ENCODE peak calls at places on chromosomes 4 and X, in four cellular contexts. One of them, this sample, is unnamed.

GRCh38 chrX:41045960-41046567 is 39.2 kb upstream of the USP9X start:
- DNase-seq in HCT116: no peak
- DNase-seq in HepG2: no peak
- DNase-seq in SK-N-SH: no peak
- DNase-seq in this sample: no peak

GRCh38 chr4:186714006-186714675 is 9.5 kb downstream of the FAT1 start:
- DNase-seq in SK-N-SH: no peak
- DNase-seq in HCT116: no peak
- DNase-seq in HepG2: no peak
- DNase-seq in this sample: no peak

GRCh38 chr4:160110891-160111290 is 1008.0 kb downstream of the RAPGEF2 start:
- DNase-seq in HepG2: no peak
- DNase-seq in HCT116: no peak
- DNase-seq in SK-N-SH: peak; percentile 2
- DNase-seq in this sample: no peak

GRCh38 chr4:165398570-165398969 is 19.8 kb downstream of the CPE start:
- DNase-seq in SK-N-SH: peak; percentile 59
- DNase-seq in HCT116: peak; percentile 50
- DNase-seq in HepG2: no peak
- DNase-seq in this sample: no peak

GRCh38 chr4:3880595-3881120 is 114.5 kb downstream of the ADRA2C start:
- DNase-seq in SK-N-SH: peak; percentile 89
- DNase-seq in HepG2: peak; percentile 56
- DNase-seq in HCT116: peak; percentile 35
- DNase-seq in this sample: peak; percentile 72

GRCh38 chrX:5646818-5647217 is 581.8 kb downstream of the NLGN4X start:
- DNase-seq in HepG2: no peak
- DNase-seq in HCT116: no peak
- DNase-seq in SK-N-SH: no peak
- DNase-seq in this sample: no peak

GRCh38 chr4:111066447-111066846 is 443.6 kb upstream of the PITX2 start:
- DNase-seq in SK-N-SH: no peak
- DNase-seq in HCT116: no peak
- DNase-seq in HepG2: no peak
- DNase-seq in this sample: no peak

GRCh38 chr4:165991325-165992180 is 118.5 kb downstream of the TLL1 start:
- DNase-seq in HCT116: no peak
- DNase-seq in HepG2: no peak
- DNase-seq in SK-N-SH: no peak
- DNase-seq in this sample: no peak

GRCh38 chr4:73018595-73018994 is 50.9 kb downstream of the COX18 start:
- DNase-seq in SK-N-SH: no peak
- DNase-seq in HCT116: no peak
- DNase-seq in HepG2: no peak
- DNase-seq in this sample: no peak

GRCh38 chrX:150258463-150259430 is 104.4 kb upstream of the MAMLD1 start:
- DNase-seq in HepG2: no peak
- DNase-seq in SK-N-SH: no peak
- DNase-seq in HCT116: no peak
- DNase-seq in this sample: no peak

GRCh38 chr4:28682872-28683271 is 1822.2 kb downstream of the STIM2 start:
- DNase-seq in HepG2: no peak
- DNase-seq in SK-N-SH: no peak
- DNase-seq in HCT116: no peak
- DNase-seq in this sample: no peak

GRCh38 chr4:55107054-55107453 is 18.3 kb downstream of the KDR start:
- DNase-seq in SK-N-SH: no peak
- DNase-seq in HCT116: no peak
- DNase-seq in HepG2: no peak
- DNase-seq in this sample: no peak

GRCh38 chr4:115664285-115664684 is 550.9 kb upstream of the NDST4 start:
- DNase-seq in HCT116: no peak
- DNase-seq in SK-N-SH: peak; percentile 34
- DNase-seq in HepG2: no peak
- DNase-seq in this sample: no peak

GRCh38 chr4:168614316-168615057 is 117.6 kb downstream of the PALLD start:
- DNase-seq in HepG2: no peak
- DNase-seq in HCT116: no peak
- DNase-seq in SK-N-SH: no peak
- DNase-seq in this sample: no peak

GRCh38 chr4:150476776-150477175 is 105.2 kb upstream of the MAB21L2 start:
- DNase-seq in HCT116: no peak
- DNase-seq in HepG2: no peak
- DNase-seq in SK-N-SH: no peak
- DNase-seq in this sample: no peak

GRCh38 chr4:74615411-74615810 is 170.5 kb downstream of the AREG start:
- DNase-seq in HepG2: no peak
- DNase-seq in SK-N-SH: no peak
- DNase-seq in HCT116: no peak
- DNase-seq in this sample: no peak

GRCh38 chr4:83329521-83330105 is 5.0 kb downstream of the HPSE start:
- DNase-seq in SK-N-SH: no peak
- DNase-seq in HepG2: no peak
- DNase-seq in HCT116: no peak
- DNase-seq in this sample: no peak

GRCh38 chr4:83323136-83323535 is 11.5 kb downstream of the HPSE start:
- DNase-seq in HepG2: peak; percentile 66
- DNase-seq in HCT116: no peak
- DNase-seq in SK-N-SH: no peak
- DNase-seq in this sample: no peak

GRCh38 chr4:83331959-83332358 is 2.7 kb downstream of the HPSE start:
- DNase-seq in HepG2: no peak
- DNase-seq in HCT116: no peak
- DNase-seq in SK-N-SH: no peak
- DNase-seq in this sample: no peak

GRCh38 chr4:83326546-83326945 is 8.1 kb downstream of the HPSE start:
- DNase-seq in HCT116: no peak
- DNase-seq in SK-N-SH: no peak
- DNase-seq in HepG2: no peak
- DNase-seq in this sample: no peak

DNA sequence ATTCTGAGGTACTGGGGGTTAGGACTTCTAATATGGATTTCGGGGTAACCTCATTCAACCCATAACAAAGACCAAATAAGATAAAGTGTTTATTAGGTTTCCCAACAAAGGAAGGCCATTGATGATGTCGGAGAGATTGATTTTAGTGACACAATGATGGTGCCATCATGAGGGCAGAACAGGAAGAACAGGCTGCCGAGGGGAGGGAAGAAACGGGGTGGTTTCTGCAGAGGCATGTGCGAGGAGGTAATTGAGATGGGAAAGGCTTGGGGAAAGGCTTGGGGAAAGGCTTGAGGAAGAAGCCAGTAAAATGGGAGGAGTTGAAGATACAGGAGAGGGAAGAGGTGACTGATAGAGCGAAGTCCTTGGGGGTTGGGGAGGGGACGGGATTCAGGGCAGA is 6.2 kb downstream of the HPSE start:
- DNase-seq in HCT116: no peak
- DNase-seq in SK-N-SH: no peak
- DNase-seq in HepG2: no peak
- DNase-seq in this sample: peak; percentile 21
- TF ChIP-seq ELF1 in HCT116: no peak
- TF ChIP-seq ELF1 in SK-N-SH: no peak
- TF ChIP-seq ELF1 in HepG2: no peak
- TF ChIP-seq ELF1 in this sample: no peak

GRCh38 chr4:47032405-47033106 is 1.2 kb downstream of the GABRB1 start:
- DNase-seq in SK-N-SH: peak; percentile 82
- DNase-seq in HCT116: no peak
- DNase-seq in HepG2: peak; percentile 37
- DNase-seq in this sample: peak; percentile 8

GRCh38 chr4:47031011-47031678 is at the start of gene GABRB1:
- DNase-seq in HepG2: no peak
- DNase-seq in SK-N-SH: peak; percentile 38
- DNase-seq in HCT116: no peak
- DNase-seq in this sample: peak; percentile 14

GRCh38 chr4:47031713-47032404 is 492 bp downstream of the GABRB1 start:
- DNase-seq in HCT116: no peak
- DNase-seq in SK-N-SH: peak; percentile 2
- DNase-seq in HepG2: no peak
- DNase-seq in this sample: no peak
- TF ChIP-seq ELF1 in HCT116: no peak
- TF ChIP-seq ELF1 in SK-N-SH: no peak
- TF ChIP-seq ELF1 in HepG2: no peak
- TF ChIP-seq ELF1 in this sample: no peak

GRCh38 chr4:76489799-76490176 is 54.8 kb downstream of the SHROOM3 start:
- DNase-seq in HepG2: no peak
- DNase-seq in SK-N-SH: no peak
- DNase-seq in HCT116: no peak
- DNase-seq in this sample: no peak
- TF ChIP-seq ELF1 in HepG2: no peak
- TF ChIP-seq ELF1 in SK-N-SH: no peak
- TF ChIP-seq ELF1 in HCT116: no peak
- TF ChIP-seq ELF1 in this sample: no peak

DNA sequence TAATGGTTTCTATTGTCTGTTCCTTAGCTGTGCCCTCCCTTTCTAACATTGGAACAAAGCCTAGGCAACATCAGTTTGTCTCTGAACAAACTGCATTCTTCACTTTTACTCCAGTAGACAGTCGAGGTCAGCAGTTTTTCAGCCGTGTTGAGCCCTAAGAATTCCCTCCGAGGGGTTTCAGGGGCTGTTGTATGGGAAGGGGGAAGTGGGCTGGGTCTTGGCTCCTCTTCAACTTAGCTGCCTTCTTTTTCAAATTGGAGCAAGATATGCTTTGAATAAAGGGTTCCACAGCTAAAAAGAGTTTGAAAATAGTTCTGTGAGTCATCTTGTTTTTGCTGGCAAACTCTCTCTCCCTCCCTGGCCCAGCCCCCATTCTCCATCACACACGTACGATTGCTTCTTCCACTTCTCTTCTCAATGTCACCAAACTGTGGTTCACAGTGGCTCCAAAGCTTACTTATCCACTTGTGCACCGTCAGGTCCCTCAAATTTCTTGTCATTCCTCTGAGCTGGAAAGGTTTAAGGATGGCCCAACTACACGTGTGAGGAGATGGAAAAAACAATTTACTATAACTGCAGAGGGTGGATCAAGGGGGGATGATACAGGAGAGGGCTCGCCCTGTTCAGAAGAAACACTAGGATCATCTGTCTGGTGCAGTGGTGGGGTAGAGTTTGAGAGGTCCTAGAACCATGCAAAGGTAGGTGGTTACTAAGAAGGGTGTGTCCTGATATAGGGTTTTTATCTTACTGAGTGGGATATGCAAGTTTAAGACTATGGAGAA is 9.2 kb upstream of the MAML3 start:
- DNase-seq in SK-N-SH: no peak
- DNase-seq in HCT116: no peak
- DNase-seq in HepG2: no peak
- DNase-seq in this sample: no peak
- TF ChIP-seq ELF1 in SK-N-SH: no peak
- TF ChIP-seq ELF1 in HCT116: no peak
- TF ChIP-seq ELF1 in HepG2: no peak
- TF ChIP-seq ELF1 in this sample: no peak

DNA sequence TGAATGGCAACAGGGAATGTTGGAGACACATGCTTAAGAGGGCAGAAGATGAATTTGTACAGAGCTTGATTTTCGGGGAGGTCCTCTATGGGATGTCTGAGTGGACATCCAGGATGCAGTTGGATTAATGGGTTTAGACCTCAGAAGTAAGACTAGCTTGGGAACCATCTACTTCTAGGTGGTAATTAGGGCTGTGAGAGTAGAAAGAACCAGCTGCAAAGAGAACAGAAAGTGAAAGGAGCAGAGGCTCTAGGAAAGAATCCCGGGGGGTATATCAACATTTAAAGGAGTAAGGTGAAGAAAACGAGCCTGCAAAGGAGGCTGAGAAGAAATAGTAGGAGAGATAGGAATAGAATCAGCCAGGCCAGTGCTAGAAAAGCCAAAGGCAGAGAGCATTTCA is 29.0 kb upstream of the NKRF start:
- DNase-seq in HepG2: no peak
- DNase-seq in SK-N-SH: no peak
- DNase-seq in HCT116: no peak
- DNase-seq in this sample: no peak
- TF ChIP-seq ELF1 in HepG2: no peak
- TF ChIP-seq ELF1 in SK-N-SH: no peak
- TF ChIP-seq ELF1 in HCT116: no peak
- TF ChIP-seq ELF1 in this sample: no peak

DNA sequence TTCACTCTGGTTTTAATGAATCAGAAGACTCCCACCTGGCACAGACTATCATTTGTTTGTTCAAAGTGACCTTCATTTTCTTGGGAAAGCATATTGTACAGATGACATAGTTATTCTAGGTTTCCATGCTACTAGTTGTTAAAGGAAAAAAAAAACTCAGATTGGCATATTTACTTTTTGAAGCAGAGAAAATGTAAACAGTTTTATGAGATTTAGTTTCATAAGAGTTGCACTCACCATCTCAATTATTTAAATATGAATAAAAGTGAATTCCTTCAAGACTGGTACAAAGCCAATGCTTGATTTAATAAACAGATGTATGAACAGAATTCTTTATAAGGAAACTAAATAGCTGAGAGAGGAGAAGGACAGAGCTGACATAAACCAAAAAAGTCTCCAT is 280.3 kb upstream of the UGT8 start:
- DNase-seq in HepG2: peak; percentile 23
- DNase-seq in SK-N-SH: no peak
- DNase-seq in HCT116: no peak
- DNase-seq in this sample: no peak
- TF ChIP-seq ELF1 in HepG2: no peak
- TF ChIP-seq ELF1 in SK-N-SH: no peak
- TF ChIP-seq ELF1 in HCT116: no peak
- TF ChIP-seq ELF1 in this sample: no peak

GRCh38 chr4:2285665-2286381 is 23.9 kb upstream of the MXD4 start:
- DNase-seq in SK-N-SH: no peak
- DNase-seq in HCT116: no peak
- DNase-seq in HepG2: no peak
- DNase-seq in this sample: no peak

GRCh38 chr4:2288051-2288541 is 26.2 kb upstream of the MXD4 start:
- DNase-seq in HCT116: no peak
- DNase-seq in HepG2: no peak
- DNase-seq in SK-N-SH: no peak
- DNase-seq in this sample: no peak

GRCh38 chr4:2289311-2289954 is 27.5 kb upstream of the MXD4 start:
- DNase-seq in HCT116: no peak
- DNase-seq in SK-N-SH: no peak
- DNase-seq in HepG2: no peak
- DNase-seq in this sample: no peak

GRCh38 chr4:2286904-2287593 is 25.1 kb upstream of the MXD4 start:
- DNase-seq in SK-N-SH: no peak
- DNase-seq in HepG2: no peak
- DNase-seq in HCT116: no peak
- DNase-seq in this sample: no peak

GRCh38 chr4:2287594-2287915 is 25.6 kb upstream of the MXD4 start:
- DNase-seq in SK-N-SH: no peak
- DNase-seq in HepG2: no peak
- DNase-seq in HCT116: no peak
- DNase-seq in this sample: no peak
- TF ChIP-seq ELF1 in SK-N-SH: no peak
- TF ChIP-seq ELF1 in HepG2: no peak
- TF ChIP-seq ELF1 in HCT116: no peak
- TF ChIP-seq ELF1 in this sample: no peak

DNA sequence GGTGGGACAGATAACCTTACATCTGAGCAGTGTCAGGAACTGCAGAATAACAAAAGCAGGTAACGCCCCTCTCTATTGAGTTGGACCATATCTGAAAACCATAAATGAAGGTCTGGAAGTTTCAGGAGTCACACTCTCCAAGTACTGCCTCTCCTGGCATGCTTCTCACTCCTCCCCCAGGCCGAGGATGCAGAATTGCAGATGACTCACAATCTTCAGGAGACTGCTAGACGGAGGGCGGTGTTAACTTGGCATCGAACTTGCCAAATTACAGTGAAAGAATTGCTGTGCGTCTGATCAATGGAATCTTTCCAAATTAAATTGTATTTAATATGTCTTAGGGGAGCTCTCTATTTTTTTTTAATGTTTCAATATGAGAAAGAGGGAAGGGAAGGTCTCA is 67.1 kb upstream of the TRIM2 start:
- DNase-seq in HepG2: no peak
- DNase-seq in HCT116: no peak
- DNase-seq in SK-N-SH: no peak
- DNase-seq in this sample: peak; percentile 11
- TF ChIP-seq ELF1 in HepG2: no peak
- TF ChIP-seq ELF1 in HCT116: no peak
- TF ChIP-seq ELF1 in SK-N-SH: no peak
- TF ChIP-seq ELF1 in this sample: no peak

This sample was measured in K562.